ENCODE peak calls at places on chromosomes 13 and 19, in four cellular contexts. X is esophagus squamous epithelium, G is fibroblast of lung, C is psoas muscle. H is an unnamed sample.

GRCh38 chr13:98535501-98536357 is 41.2 kb downstream of the STK24 start:
- DNase-seq in X (no peak), G (peak; percentile 45), C (no peak), H (no peak)

GRCh38 chr13:103615778-103616177 is 549.6 kb upstream of the SLC10A2 start:
- DNase-seq in X (no peak), G (no peak), C (no peak), H (no peak)

GRCh38 chr19:48926909-48927308 is 6.6 kb upstream of the DHDH start:
- DNase-seq in X (no peak), G (peak; percentile 98), C (no peak), H (peak; percentile 60)

GRCh38 chr19:29841559-29842367 is 30.0 kb downstream of the CCNE1 start:
- DNase-seq in X (no peak), G (no peak), C (peak; percentile 19), H (peak; percentile 13)

GRCh38 chr13:88744289-88744688 is 1073.1 kb downstream of the SLITRK5 start:
- DNase-seq in X (no peak), G (no peak), C (no peak), H (no peak)

GRCh38 chr19:41367848-41368301 is 3.9 kb upstream of the B9D2 start:
- DNase-seq in X (no peak), G (peak; percentile 84), C (no peak), H (no peak)

GRCh38 chr13:91017031-91017668 is 330.3 kb upstream of the MIR17HG start:
- DNase-seq in X (no peak), G (peak; percentile 47), C (no peak), H (peak; percentile 75)

GRCh38 chr13:44159633-44160279 is 213.9 kb upstream of the SERP2 start:
- DNase-seq in X (no peak), G (no peak), C (no peak), H (no peak)

GRCh38 chr19:17411801-17412200 is 6.4 kb upstream of the BST2 start:
- DNase-seq in X (no peak), G (no peak), C (no peak), H (no peak)

GRCh38 chr19:49524812-49525455 is 2.9 kb upstream of the RCN3 start:
- DNase-seq in X (no peak), G (no peak), C (no peak), H (no peak)

GRCh38 chr19:33883869-33884519 is 87.3 kb downstream of the KCTD15 start:
- DNase-seq in X (no peak), G (no peak), C (no peak), H (peak; percentile 55)

GRCh38 chr13:87003265-87003664 is 667.9 kb upstream of the SLITRK5 start:
- DNase-seq in X (no peak), G (peak; percentile 28), C (no peak), H (no peak)

DNA sequence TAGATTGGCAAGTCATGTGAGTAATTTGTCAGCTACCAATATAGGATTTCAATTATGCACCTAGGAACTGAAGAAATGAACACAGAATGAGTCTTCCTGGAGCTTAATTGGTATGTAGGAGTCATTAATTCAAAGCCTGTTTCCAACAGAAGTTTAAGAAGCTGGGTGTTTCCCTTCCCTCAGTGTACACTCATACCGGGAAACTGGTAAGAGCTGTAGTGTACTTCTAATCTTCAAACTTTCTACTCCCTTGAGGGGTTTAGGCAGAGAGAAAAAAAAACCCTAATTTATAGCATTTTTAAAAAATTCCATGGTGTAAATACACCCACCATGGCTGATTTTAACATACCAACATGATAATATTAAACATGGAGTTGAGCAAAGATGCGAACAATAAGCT is 665.7 kb upstream of the SLITRK5 start:
- DNase-seq in X (no peak), G (no peak), C (no peak), H (no peak)
- H3K4me1 ChIP-seq in X (no peaks in the 10 kb centered on the region), G (no peaks in the 10 kb centered on the region), C (no peaks in the 10 kb centered on the region), H (no peaks in the 10 kb centered on the region)

GRCh38 chr19:13028027-13028426 is 32.8 kb downstream of the NFIX start:
- DNase-seq in X (no peak), G (no peak), C (no peak), H (no peak)
- H3K4me1 ChIP-seq in X (peaks cover 71% of the 10 kb centered on the region), G (peaks cover 16% of the 10 kb centered on the region), C (peaks cover 94% of the 10 kb centered on the region), H (peaks cover 33% of the 10 kb centered on the region)

DNA sequence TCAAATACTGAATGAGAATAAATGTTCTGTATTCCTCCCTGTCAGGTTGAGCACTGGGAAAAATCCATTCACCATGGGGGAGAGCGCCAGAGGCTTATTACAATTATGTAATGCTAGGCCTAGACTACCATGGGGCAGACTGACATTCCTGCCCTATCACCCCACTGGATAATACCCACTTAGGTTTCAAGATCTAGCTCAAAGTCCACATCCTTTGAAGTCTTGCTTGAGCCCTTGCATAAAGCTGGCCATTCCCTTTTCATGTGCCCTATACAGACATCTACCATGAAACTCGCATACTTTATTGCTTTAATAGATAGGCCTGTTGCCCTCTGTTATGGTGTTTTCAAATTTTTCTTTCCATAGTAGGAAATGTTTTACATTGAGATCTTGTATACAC is 149.3 kb downstream of the RGCC start:
- DNase-seq in X (no peak), G (no peak), C (no peak), H (no peak)
- H3K4me1 ChIP-seq in X (no peaks in the 10 kb centered on the region), G (peaks cover 11% of the 10 kb centered on the region), C (peaks cover 11% of the 10 kb centered on the region), H (no peaks in the 10 kb centered on the region)

DNA sequence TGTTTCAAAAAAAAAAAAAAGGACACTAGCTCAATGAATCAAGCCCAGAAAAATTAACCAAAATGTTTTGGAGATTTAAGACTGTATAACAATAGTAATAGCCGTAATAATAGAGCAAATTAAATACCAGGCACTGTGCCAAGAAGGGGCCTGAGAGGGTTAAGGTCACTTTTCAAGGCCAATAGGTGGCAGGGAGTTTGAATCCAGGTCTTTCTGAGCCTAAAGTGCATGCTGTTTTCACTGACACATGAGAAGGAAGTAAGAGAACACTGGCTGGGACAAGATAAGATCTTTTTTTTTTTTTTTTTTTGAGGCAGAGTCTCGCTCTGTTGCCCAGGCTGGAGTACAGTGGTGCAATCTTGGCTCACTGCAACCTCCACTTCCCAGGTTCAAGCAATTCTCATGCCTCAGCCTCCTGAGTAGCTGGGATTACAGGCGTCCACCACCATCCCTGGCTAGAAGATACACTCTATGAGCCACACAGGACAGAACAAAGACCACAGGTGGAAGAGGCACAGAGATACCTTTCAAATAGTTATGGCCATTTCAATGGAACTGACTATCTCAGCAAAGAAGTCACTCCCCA is 7.7 kb downstream of the FFAR2 start:
- DNase-seq in X (no peak), G (no peak), C (no peak), H (no peak)
- H3K4me1 ChIP-seq in X (peaks cover 10% of the 10 kb centered on the region), G (no peaks in the 10 kb centered on the region), C (peaks cover 5% of the 10 kb centered on the region), H (no peaks in the 10 kb centered on the region)

H was measured in A673.